ENCODE peak calls at places on chromosomes 7 and 10, in eight cellular contexts. One of them, this sample, is unnamed. For H3K9me3, the result is how much of the 10 kb centered on the place peaks cover.

GRCh38 chr10:100020883-100021248 is 11.1 kb upstream of the DNMBP start:
- DNase-seq in psoas muscle: no peak
- DNase-seq in GM23248: no peak
- DNase-seq in heart right ventricle: no peak
- DNase-seq in H9: peak
- DNase-seq in adrenal gland: no peak
- DNase-seq in neuronal stem cell: no peak
- DNase-seq in A549: no peak
- DNase-seq in this sample: no peak

GRCh38 chr7:116439005-116439404 is 60.5 kb upstream of the CAV2 start:
- DNase-seq in A549: no peak
- DNase-seq in heart right ventricle: no peak
- DNase-seq in H9: no peak
- DNase-seq in psoas muscle: no peak
- DNase-seq in neuronal stem cell: no peak
- DNase-seq in GM23248: no peak
- DNase-seq in adrenal gland: no peak
- DNase-seq in this sample: no peak

GRCh38 chr7:36202347-36202896 is 49.4 kb downstream of the EEPD1 start:
- DNase-seq in GM23248: no peak
- DNase-seq in H9: no peak
- DNase-seq in psoas muscle: no peak
- DNase-seq in A549: no peak
- DNase-seq in adrenal gland: no peak
- DNase-seq in neuronal stem cell: no peak
- DNase-seq in heart right ventricle: no peak
- DNase-seq in this sample: no peak

GRCh38 chr7:7922684-7923385 is 45.8 kb upstream of the GLCCI1 start:
- DNase-seq in heart right ventricle: no peak
- DNase-seq in adrenal gland: no peak
- DNase-seq in H9: no peak
- DNase-seq in neuronal stem cell: no peak
- DNase-seq in A549: no peak
- DNase-seq in GM23248: no peak
- DNase-seq in psoas muscle: no peak
- DNase-seq in this sample: no peak

GRCh38 chr10:107865691-107866090 is 701.2 kb upstream of the SORCS1 start:
- DNase-seq in A549: no peak
- DNase-seq in H9: no peak
- DNase-seq in heart right ventricle: no peak
- DNase-seq in GM23248: no peak
- DNase-seq in neuronal stem cell: no peak
- DNase-seq in psoas muscle: no peak
- DNase-seq in adrenal gland: no peak
- DNase-seq in this sample: no peak

GRCh38 chr10:79331709-79332108 is 15.6 kb upstream of the PPIF start:
- DNase-seq in neuronal stem cell: no peak
- DNase-seq in A549: peak
- DNase-seq in psoas muscle: no peak
- DNase-seq in heart right ventricle: peak
- DNase-seq in adrenal gland: peak
- DNase-seq in H9: no peak
- DNase-seq in GM23248: peak
- DNase-seq in this sample: no peak

GRCh38 chr10:55065185-55065584 is 264.2 kb upstream of the PCDH15 start:
- DNase-seq in H9: no peak
- DNase-seq in heart right ventricle: no peak
- DNase-seq in A549: no peak
- DNase-seq in psoas muscle: no peak
- DNase-seq in neuronal stem cell: no peak
- DNase-seq in adrenal gland: no peak
- DNase-seq in GM23248: no peak
- DNase-seq in this sample: no peak

GRCh38 chr10:86661161-86662025 is 6.9 kb upstream of the LDB3 start:
- DNase-seq in adrenal gland: peak
- DNase-seq in heart right ventricle: peak
- DNase-seq in A549: no peak
- DNase-seq in psoas muscle: peak
- DNase-seq in GM23248: peak
- DNase-seq in H9: no peak
- DNase-seq in neuronal stem cell: no peak
- DNase-seq in this sample: peak

GRCh38 chr10:60646966-60647796 is 131.1 kb upstream of the CDK1 start:
- DNase-seq in H9: no peak
- DNase-seq in GM23248: peak
- DNase-seq in adrenal gland: peak
- DNase-seq in heart right ventricle: peak
- DNase-seq in neuronal stem cell: peak
- DNase-seq in A549: peak
- DNase-seq in psoas muscle: no peak
- DNase-seq in this sample: no peak

GRCh38 chr7:84277628-84278224 is 83.1 kb upstream of the SEMA3A start:
- DNase-seq in psoas muscle: no peak
- DNase-seq in neuronal stem cell: peak
- DNase-seq in adrenal gland: no peak
- DNase-seq in GM23248: no peak
- DNase-seq in heart right ventricle: no peak
- DNase-seq in H9: peak
- DNase-seq in A549: no peak
- DNase-seq in this sample: no peak

GRCh38 chr10:96889415-96890171 is 57.5 kb downstream of the LCOR start:
- DNase-seq in neuronal stem cell: no peak
- DNase-seq in psoas muscle: no peak
- DNase-seq in H9: no peak
- DNase-seq in A549: no peak
- DNase-seq in adrenal gland: no peak
- DNase-seq in GM23248: no peak
- DNase-seq in heart right ventricle: no peak
- DNase-seq in this sample: no peak

GRCh38 chr10:89147256-89147655 is 59.9 kb downstream of the CH25H start:
- DNase-seq in psoas muscle: no peak
- DNase-seq in A549: no peak
- DNase-seq in H9: no peak
- DNase-seq in GM23248: peak
- DNase-seq in adrenal gland: no peak
- DNase-seq in neuronal stem cell: no peak
- DNase-seq in heart right ventricle: no peak
- DNase-seq in this sample: no peak

GRCh38 chr10:113532724-113533123 is 20.1 kb upstream of the HABP2 start:
- DNase-seq in psoas muscle: no peak
- DNase-seq in neuronal stem cell: no peak
- DNase-seq in H9: no peak
- DNase-seq in adrenal gland: no peak
- DNase-seq in GM23248: no peak
- DNase-seq in A549: no peak
- DNase-seq in heart right ventricle: no peak
- DNase-seq in this sample: no peak

GRCh38 chr10:85228726-85229125 is 900.3 kb downstream of the CCSER2 start:
- DNase-seq in psoas muscle: no peak
- DNase-seq in heart right ventricle: no peak
- DNase-seq in H9: no peak
- DNase-seq in neuronal stem cell: no peak
- DNase-seq in A549: no peak
- DNase-seq in adrenal gland: no peak
- DNase-seq in GM23248: no peak
- DNase-seq in this sample: no peak

GRCh38 chr10:125337510-125337909 is 177.1 kb upstream of the CTBP2 start:
- DNase-seq in psoas muscle: no peak
- DNase-seq in neuronal stem cell: no peak
- DNase-seq in GM23248: no peak
- DNase-seq in H9: no peak
- DNase-seq in A549: no peak
- DNase-seq in heart right ventricle: no peak
- DNase-seq in adrenal gland: no peak
- DNase-seq in this sample: no peak

GRCh38 chr10:73768881-73769280 is 13.0 kb upstream of the CHCHD1 start:
- DNase-seq in GM23248: no peak
- DNase-seq in psoas muscle: no peak
- DNase-seq in adrenal gland: no peak
- DNase-seq in A549: no peak
- DNase-seq in neuronal stem cell: no peak
- DNase-seq in heart right ventricle: no peak
- DNase-seq in H9: peak
- DNase-seq in this sample: no peak

GRCh38 chr7:35755711-35756110 is 45.1 kb upstream of the SEPTIN7 start:
- DNase-seq in heart right ventricle: no peak
- DNase-seq in psoas muscle: no peak
- DNase-seq in H9: no peak
- DNase-seq in adrenal gland: no peak
- DNase-seq in GM23248: no peak
- DNase-seq in neuronal stem cell: no peak
- DNase-seq in A549: no peak
- DNase-seq in this sample: no peak

GRCh38 chr10:21626457-21627161 is 92.6 kb downstream of the MLLT10 start:
- DNase-seq in neuronal stem cell: no peak
- DNase-seq in psoas muscle: no peak
- DNase-seq in adrenal gland: no peak
- DNase-seq in H9: no peak
- DNase-seq in A549: no peak
- DNase-seq in heart right ventricle: no peak
- DNase-seq in GM23248: peak
- DNase-seq in this sample: no peak

GRCh38 chr10:68611227-68611626 is 51.1 kb downstream of the TET1 start:
- DNase-seq in adrenal gland: no peak
- DNase-seq in H9: no peak
- DNase-seq in GM23248: no peak
- DNase-seq in neuronal stem cell: no peak
- DNase-seq in heart right ventricle: no peak
- DNase-seq in psoas muscle: no peak
- DNase-seq in A549: no peak
- DNase-seq in this sample: no peak

GRCh38 chr7:107233981-107234380 is 65.2 kb downstream of the HBP1 start:
- DNase-seq in neuronal stem cell: no peak
- DNase-seq in GM23248: no peak
- DNase-seq in H9: no peak
- DNase-seq in psoas muscle: no peak
- DNase-seq in heart right ventricle: no peak
- DNase-seq in A549: no peak
- DNase-seq in adrenal gland: no peak
- DNase-seq in this sample: no peak
- H3K27ac ChIP-seq in neuronal stem cell: no peak
- H3K27ac ChIP-seq in GM23248: no peak
- H3K27ac ChIP-seq in H9: no peak
- H3K27ac ChIP-seq in psoas muscle: no peak
- H3K27ac ChIP-seq in heart right ventricle: no peak
- H3K27ac ChIP-seq in A549: no peak
- H3K27ac ChIP-seq in adrenal gland: no peak
- H3K27ac ChIP-seq in this sample: no peak

GRCh38 chr7:149166142-149166541 is 18.9 kb downstream of the ZNF398 start:
- DNase-seq in neuronal stem cell: no peak
- DNase-seq in heart right ventricle: no peak
- DNase-seq in GM23248: no peak
- DNase-seq in adrenal gland: no peak
- DNase-seq in A549: no peak
- DNase-seq in psoas muscle: no peak
- DNase-seq in H9: no peak
- DNase-seq in this sample: no peak
- H3K9me3 ChIP-seq in neuronal stem cell: under half
- H3K9me3 ChIP-seq in heart right ventricle: under half
- H3K9me3 ChIP-seq in GM23248: under half
- H3K9me3 ChIP-seq in adrenal gland: under half
- H3K9me3 ChIP-seq in A549: under half
- H3K9me3 ChIP-seq in psoas muscle: under half
- H3K9me3 ChIP-seq in H9: under half
- H3K9me3 ChIP-seq in this sample: under half

GRCh38 chr10:80504158-80504811 is 33.4 kb upstream of the SH2D4B start:
- DNase-seq in GM23248: no peak
- DNase-seq in adrenal gland: peak
- DNase-seq in A549: no peak
- DNase-seq in H9: no peak
- DNase-seq in neuronal stem cell: peak
- DNase-seq in heart right ventricle: no peak
- DNase-seq in psoas muscle: peak
- DNase-seq in this sample: no peak
- H3K27ac ChIP-seq in GM23248: no peak
- H3K27ac ChIP-seq in adrenal gland: peak
- H3K27ac ChIP-seq in A549: peak
- H3K27ac ChIP-seq in H9: no peak
- H3K27ac ChIP-seq in neuronal stem cell: no peak
- H3K27ac ChIP-seq in heart right ventricle: peak
- H3K27ac ChIP-seq in psoas muscle: peak
- H3K27ac ChIP-seq in this sample: peak

GRCh38 chr7:158310924-158311713 is 276.5 kb downstream of the PTPRN2 start:
- DNase-seq in heart right ventricle: no peak
- DNase-seq in A549: no peak
- DNase-seq in GM23248: no peak
- DNase-seq in adrenal gland: no peak
- DNase-seq in psoas muscle: no peak
- DNase-seq in neuronal stem cell: no peak
- DNase-seq in H9: peak
- DNase-seq in this sample: no peak
- H3K9me3 ChIP-seq in heart right ventricle: under half
- H3K9me3 ChIP-seq in A549: under half
- H3K9me3 ChIP-seq in GM23248: under half
- H3K9me3 ChIP-seq in adrenal gland: under half
- H3K9me3 ChIP-seq in psoas muscle: under half
- H3K9me3 ChIP-seq in neuronal stem cell: under half
- H3K9me3 ChIP-seq in H9: under half
- H3K9me3 ChIP-seq in this sample: under half

DNA sequence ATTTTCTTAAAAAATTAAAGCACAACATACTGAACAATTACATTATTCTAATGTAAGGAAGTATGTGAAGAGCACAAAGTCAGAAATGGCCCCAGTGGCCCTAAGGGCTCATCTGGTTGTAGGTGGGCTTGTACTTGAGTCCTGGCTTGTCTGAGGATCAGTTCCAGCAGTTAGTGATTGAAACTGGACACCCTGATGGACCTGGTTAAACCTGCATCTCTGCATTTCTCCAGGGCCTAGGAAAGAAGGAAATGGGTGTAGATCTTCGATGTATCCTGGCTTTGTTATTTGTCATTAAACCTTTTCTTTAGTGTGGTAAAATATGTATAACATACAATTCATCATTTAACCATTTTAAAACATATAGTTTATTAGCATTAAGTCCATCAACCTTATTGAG is 9.7 kb upstream of the AKR1C2 start:
- DNase-seq in adrenal gland: no peak
- DNase-seq in GM23248: no peak
- DNase-seq in heart right ventricle: no peak
- DNase-seq in H9: no peak
- DNase-seq in neuronal stem cell: no peak
- DNase-seq in psoas muscle: no peak
- DNase-seq in A549: no peak
- DNase-seq in this sample: no peak
- H3K27ac ChIP-seq in adrenal gland: no peak
- H3K27ac ChIP-seq in GM23248: no peak
- H3K27ac ChIP-seq in heart right ventricle: no peak
- H3K27ac ChIP-seq in H9: no peak
- H3K27ac ChIP-seq in neuronal stem cell: no peak
- H3K27ac ChIP-seq in psoas muscle: no peak
- H3K27ac ChIP-seq in A549: peak
- H3K27ac ChIP-seq in this sample: no peak

This sample was measured in gastrocnemius medialis.